ENCODE peak calls at places on chromosome 3, in eight cellular contexts. One of them, this sample, is unnamed.

GRCh38 chr3:24680214-24680967 is 185.7 kb upstream of the THRB start:
- DNase-seq in heart right ventricle: peak
- DNase-seq in activated CD4-positive, alpha-beta T cell treated with anti-CD3 and anti-CD28 coated beads, Interleukin-2, amount 50 U/mL, for 48 hours: peak
- DNase-seq in HFFc6: no peak
- DNase-seq in pons: peak
- DNase-seq in GM12878: no peak
- DNase-seq in anterior cingulate cortex: peak
- DNase-seq in stimulated activated CD8-positive, alpha-beta memory T cell treated with anti-CD3 and anti-CD28 coated beads, Interleukin-4, amount 100 ng/mL, for 24 hours: peak
- DNase-seq in this sample: peak

GRCh38 chr3:23702198-23702597 is 103.6 kb upstream of the UBE2E1 start:
- DNase-seq in heart right ventricle: no peak
- DNase-seq in activated CD4-positive, alpha-beta T cell treated with anti-CD3 and anti-CD28 coated beads, Interleukin-2, amount 50 U/mL, for 48 hours: no peak
- DNase-seq in HFFc6: no peak
- DNase-seq in pons: no peak
- DNase-seq in GM12878: no peak
- DNase-seq in anterior cingulate cortex: no peak
- DNase-seq in stimulated activated CD8-positive, alpha-beta memory T cell treated with anti-CD3 and anti-CD28 coated beads, Interleukin-4, amount 100 ng/mL, for 24 hours: no peak
- DNase-seq in this sample: peak

GRCh38 chr3:62876064-62876463 is 848 bp upstream of the CADPS start:
- DNase-seq in heart right ventricle: peak
- DNase-seq in activated CD4-positive, alpha-beta T cell treated with anti-CD3 and anti-CD28 coated beads, Interleukin-2, amount 50 U/mL, for 48 hours: no peak
- DNase-seq in HFFc6: no peak
- DNase-seq in pons: no peak
- DNase-seq in GM12878: no peak
- DNase-seq in anterior cingulate cortex: no peak
- DNase-seq in stimulated activated CD8-positive, alpha-beta memory T cell treated with anti-CD3 and anti-CD28 coated beads, Interleukin-4, amount 100 ng/mL, for 24 hours: no peak
- DNase-seq in this sample: peak

GRCh38 chr3:167274141-167274874 is 105.8 kb downstream of the ZBBX start:
- DNase-seq in heart right ventricle: no peak
- DNase-seq in activated CD4-positive, alpha-beta T cell treated with anti-CD3 and anti-CD28 coated beads, Interleukin-2, amount 50 U/mL, for 48 hours: no peak
- DNase-seq in HFFc6: no peak
- DNase-seq in pons: no peak
- DNase-seq in GM12878: no peak
- DNase-seq in anterior cingulate cortex: no peak
- DNase-seq in stimulated activated CD8-positive, alpha-beta memory T cell treated with anti-CD3 and anti-CD28 coated beads, Interleukin-4, amount 100 ng/mL, for 24 hours: no peak
- DNase-seq in this sample: no peak

GRCh38 chr3:149512073-149512782 is 37.7 kb downstream of the TM4SF4 start:
- DNase-seq in heart right ventricle: peak
- DNase-seq in activated CD4-positive, alpha-beta T cell treated with anti-CD3 and anti-CD28 coated beads, Interleukin-2, amount 50 U/mL, for 48 hours: peak
- DNase-seq in HFFc6: peak
- DNase-seq in pons: peak
- DNase-seq in GM12878: no peak
- DNase-seq in anterior cingulate cortex: peak
- DNase-seq in stimulated activated CD8-positive, alpha-beta memory T cell treated with anti-CD3 and anti-CD28 coated beads, Interleukin-4, amount 100 ng/mL, for 24 hours: no peak
- DNase-seq in this sample: peak

GRCh38 chr3:111751961-111752360 is 107.1 kb upstream of the PHLDB2 start:
- DNase-seq in heart right ventricle: no peak
- DNase-seq in activated CD4-positive, alpha-beta T cell treated with anti-CD3 and anti-CD28 coated beads, Interleukin-2, amount 50 U/mL, for 48 hours: no peak
- DNase-seq in HFFc6: peak
- DNase-seq in pons: no peak
- DNase-seq in GM12878: no peak
- DNase-seq in anterior cingulate cortex: no peak
- DNase-seq in stimulated activated CD8-positive, alpha-beta memory T cell treated with anti-CD3 and anti-CD28 coated beads, Interleukin-4, amount 100 ng/mL, for 24 hours: no peak
- DNase-seq in this sample: no peak

GRCh38 chr3:150414273-150414672 is 6.2 kb downstream of the TSC22D2 start:
- DNase-seq in heart right ventricle: peak
- DNase-seq in activated CD4-positive, alpha-beta T cell treated with anti-CD3 and anti-CD28 coated beads, Interleukin-2, amount 50 U/mL, for 48 hours: no peak
- DNase-seq in HFFc6: peak
- DNase-seq in pons: peak
- DNase-seq in GM12878: no peak
- DNase-seq in anterior cingulate cortex: no peak
- DNase-seq in stimulated activated CD8-positive, alpha-beta memory T cell treated with anti-CD3 and anti-CD28 coated beads, Interleukin-4, amount 100 ng/mL, for 24 hours: no peak
- DNase-seq in this sample: peak

GRCh38 chr3:98972720-98973119 is 71.2 kb upstream of the DCBLD2 start:
- DNase-seq in heart right ventricle: no peak
- DNase-seq in activated CD4-positive, alpha-beta T cell treated with anti-CD3 and anti-CD28 coated beads, Interleukin-2, amount 50 U/mL, for 48 hours: no peak
- DNase-seq in HFFc6: no peak
- DNase-seq in pons: no peak
- DNase-seq in GM12878: no peak
- DNase-seq in anterior cingulate cortex: no peak
- DNase-seq in stimulated activated CD8-positive, alpha-beta memory T cell treated with anti-CD3 and anti-CD28 coated beads, Interleukin-4, amount 100 ng/mL, for 24 hours: no peak
- DNase-seq in this sample: no peak

GRCh38 chr3:46812237-46812791 is 50.9 kb downstream of the MYL3 start:
- DNase-seq in heart right ventricle: peak
- DNase-seq in activated CD4-positive, alpha-beta T cell treated with anti-CD3 and anti-CD28 coated beads, Interleukin-2, amount 50 U/mL, for 48 hours: peak
- DNase-seq in HFFc6: no peak
- DNase-seq in pons: no peak
- DNase-seq in GM12878: no peak
- DNase-seq in anterior cingulate cortex: no peak
- DNase-seq in stimulated activated CD8-positive, alpha-beta memory T cell treated with anti-CD3 and anti-CD28 coated beads, Interleukin-4, amount 100 ng/mL, for 24 hours: peak
- DNase-seq in this sample: no peak

GRCh38 chr3:83435173-83435572 is 1523.6 kb upstream of the CADM2 start:
- DNase-seq in heart right ventricle: no peak
- DNase-seq in activated CD4-positive, alpha-beta T cell treated with anti-CD3 and anti-CD28 coated beads, Interleukin-2, amount 50 U/mL, for 48 hours: no peak
- DNase-seq in HFFc6: no peak
- DNase-seq in pons: no peak
- DNase-seq in GM12878: no peak
- DNase-seq in anterior cingulate cortex: no peak
- DNase-seq in stimulated activated CD8-positive, alpha-beta memory T cell treated with anti-CD3 and anti-CD28 coated beads, Interleukin-4, amount 100 ng/mL, for 24 hours: no peak
- DNase-seq in this sample: no peak

GRCh38 chr3:87958289-87958688 is 100.5 kb downstream of the CGGBP1 start:
- DNase-seq in heart right ventricle: no peak
- DNase-seq in activated CD4-positive, alpha-beta T cell treated with anti-CD3 and anti-CD28 coated beads, Interleukin-2, amount 50 U/mL, for 48 hours: no peak
- DNase-seq in HFFc6: no peak
- DNase-seq in pons: no peak
- DNase-seq in GM12878: no peak
- DNase-seq in anterior cingulate cortex: no peak
- DNase-seq in stimulated activated CD8-positive, alpha-beta memory T cell treated with anti-CD3 and anti-CD28 coated beads, Interleukin-4, amount 100 ng/mL, for 24 hours: no peak
- DNase-seq in this sample: no peak

GRCh38 chr3:171364500-171364899 is 95.7 kb downstream of the TNIK start:
- DNase-seq in heart right ventricle: no peak
- DNase-seq in activated CD4-positive, alpha-beta T cell treated with anti-CD3 and anti-CD28 coated beads, Interleukin-2, amount 50 U/mL, for 48 hours: no peak
- DNase-seq in HFFc6: no peak
- DNase-seq in pons: no peak
- DNase-seq in GM12878: no peak
- DNase-seq in anterior cingulate cortex: no peak
- DNase-seq in stimulated activated CD8-positive, alpha-beta memory T cell treated with anti-CD3 and anti-CD28 coated beads, Interleukin-4, amount 100 ng/mL, for 24 hours: no peak
- DNase-seq in this sample: no peak

GRCh38 chr3:54891540-54891897 is 36.3 kb downstream of the LRTM1 start:
- DNase-seq in heart right ventricle: peak
- DNase-seq in activated CD4-positive, alpha-beta T cell treated with anti-CD3 and anti-CD28 coated beads, Interleukin-2, amount 50 U/mL, for 48 hours: no peak
- DNase-seq in HFFc6: peak
- DNase-seq in pons: peak
- DNase-seq in GM12878: no peak
- DNase-seq in anterior cingulate cortex: peak
- DNase-seq in stimulated activated CD8-positive, alpha-beta memory T cell treated with anti-CD3 and anti-CD28 coated beads, Interleukin-4, amount 100 ng/mL, for 24 hours: no peak
- DNase-seq in this sample: peak

GRCh38 chr3:8001712-8002111 is 499.9 kb upstream of the LMCD1 start:
- DNase-seq in heart right ventricle: peak
- DNase-seq in activated CD4-positive, alpha-beta T cell treated with anti-CD3 and anti-CD28 coated beads, Interleukin-2, amount 50 U/mL, for 48 hours: no peak
- DNase-seq in HFFc6: no peak
- DNase-seq in pons: no peak
- DNase-seq in GM12878: no peak
- DNase-seq in anterior cingulate cortex: no peak
- DNase-seq in stimulated activated CD8-positive, alpha-beta memory T cell treated with anti-CD3 and anti-CD28 coated beads, Interleukin-4, amount 100 ng/mL, for 24 hours: no peak
- DNase-seq in this sample: no peak

GRCh38 chr3:5226783-5227182 is 39.3 kb downstream of the EDEM1 start:
- DNase-seq in heart right ventricle: no peak
- DNase-seq in activated CD4-positive, alpha-beta T cell treated with anti-CD3 and anti-CD28 coated beads, Interleukin-2, amount 50 U/mL, for 48 hours: no peak
- DNase-seq in HFFc6: peak
- DNase-seq in pons: peak
- DNase-seq in GM12878: no peak
- DNase-seq in anterior cingulate cortex: no peak
- DNase-seq in stimulated activated CD8-positive, alpha-beta memory T cell treated with anti-CD3 and anti-CD28 coated beads, Interleukin-4, amount 100 ng/mL, for 24 hours: no peak
- DNase-seq in this sample: peak

GRCh38 chr3:16300881-16301359 is 35.9 kb downstream of the OXNAD1 start:
- DNase-seq in heart right ventricle: no peak
- DNase-seq in activated CD4-positive, alpha-beta T cell treated with anti-CD3 and anti-CD28 coated beads, Interleukin-2, amount 50 U/mL, for 48 hours: peak
- DNase-seq in HFFc6: no peak
- DNase-seq in pons: no peak
- DNase-seq in GM12878: peak
- DNase-seq in anterior cingulate cortex: no peak
- DNase-seq in stimulated activated CD8-positive, alpha-beta memory T cell treated with anti-CD3 and anti-CD28 coated beads, Interleukin-4, amount 100 ng/mL, for 24 hours: no peak
- DNase-seq in this sample: no peak

GRCh38 chr3:65907232-65908130 is 131.2 kb downstream of the MAGI1 start:
- DNase-seq in heart right ventricle: no peak
- DNase-seq in activated CD4-positive, alpha-beta T cell treated with anti-CD3 and anti-CD28 coated beads, Interleukin-2, amount 50 U/mL, for 48 hours: no peak
- DNase-seq in HFFc6: no peak
- DNase-seq in pons: no peak
- DNase-seq in GM12878: no peak
- DNase-seq in anterior cingulate cortex: no peak
- DNase-seq in stimulated activated CD8-positive, alpha-beta memory T cell treated with anti-CD3 and anti-CD28 coated beads, Interleukin-4, amount 100 ng/mL, for 24 hours: no peak
- DNase-seq in this sample: peak

This sample was measured in kidney glomerular epithelial cell.